ENCODE peak calls at places on chromosomes 2 and 18, in nine cellular contexts. D is SHP77 treated with DMSO at 0.1 percent for 48 hours; T is GM03348; H is tibial nerve; M is adipocyte; N is stimulated activated CD4-positive, alpha-beta T cell treated with anti-CD3 and anti-CD28 coated beads, Interleukin-2, amount 100 ng/mL, for 48 hours; S is caudate nucleus; R is DMS79 treated with DMSO at 0.1 percent for 48 hours; W is foreskin fibroblast. C is an unnamed sample.

GRCh38 chr18:74370163-74370562 is 54.5 kb downstream of the C18orf63 start:
- DNase-seq in T (peak; percentile 27), W (peak; percentile 39), R (no peak), M (peak; percentile 7), N (no peak), H (no peak), S (no peak), D (no peak), C (peak; percentile 16)

GRCh38 chr2:219459460-219460311 is 25.0 kb downstream of the SPEG start:
- DNase-seq in D (no peak), R (no peak), S (no peak), M (peak; percentile 81), H (peak; percentile 40), N (peak; percentile 44), T (peak; percentile 91), W (no peak), C (no peak)

GRCh38 chr18:62438402-62438801 is 84.4 kb upstream of the ZCCHC2 start:
- DNase-seq in S (no peak), H (no peak), N (no peak), M (no peak), R (no peak), T (no peak), W (no peak), D (no peak), C (no peak)

GRCh38 chr18:10490401-10491289 is 35.2 kb upstream of the NAPG start:
- DNase-seq in T (no peak), S (no peak), M (no peak), R (no peak), H (no peak), N (peak; percentile 49), W (no peak), D (peak; percentile 44), C (no peak)

GRCh38 chr2:240452471-240453256 is 17.2 kb downstream of the GPC1 start:
- DNase-seq in R (peak; percentile 51), T (peak; percentile 95), D (no peak), H (no peak), W (peak; percentile 60), N (no peak), S (peak; percentile 37), M (peak; percentile 88), C (peak; percentile 17)

GRCh38 chr18:38751897-38752296 is 1186.3 kb upstream of the CELF4 start:
- DNase-seq in T (no peak), H (no peak), D (no peak), W (no peak), R (no peak), M (no peak), N (no peak), S (peak; percentile 60), C (no peak)

GRCh38 chr2:12797815-12798214 is 81.1 kb downstream of the TRIB2 start:
- DNase-seq in T (peak; percentile 20), H (no peak), N (no peak), R (no peak), M (peak; percentile 49), S (no peak), W (peak; percentile 40), D (no peak), C (peak; percentile 75)

GRCh38 chr2:224211821-224212220 is 172.7 kb upstream of the SERPINE2 start:
- DNase-seq in S (peak; percentile 28), N (no peak), R (no peak), W (no peak), M (peak; percentile 57), H (no peak), T (peak; percentile 18), D (no peak), C (no peak)

GRCh38 chr2:38997784-38998183 is 108.1 kb downstream of the ARHGEF33 start:
- DNase-seq in R (no peak), M (peak; percentile 89), N (no peak), W (peak; percentile 90), T (peak; percentile 73), S (no peak), H (no peak), D (no peak), C (peak; percentile 98)

GRCh38 chr2:26780203-26780760 is 5.6 kb upstream of the CENPA start:
- DNase-seq in R (no peak), H (no peak), D (no peak), M (no peak), T (no peak), N (no peak), W (no peak), S (no peak), C (no peak)

GRCh38 chr18:69257861-69258458 is 142.7 kb upstream of the DOK6 start:
- DNase-seq in W (peak; percentile 79), N (no peak), T (peak; percentile 74), D (no peak), M (peak; percentile 92), R (no peak), H (no peak), S (no peak), C (peak; percentile 53)

GRCh38 chr2:24680196-24680595 is 113.0 kb downstream of the PTRHD1 start:
- DNase-seq in T (no peak), M (no peak), R (no peak), W (no peak), D (no peak), H (no peak), S (no peak), N (no peak), C (no peak)